ENCODE peak calls at places on chromosomes 11 and 22, in six cellular contexts. S is A673; L is small intestine; A is MG63; B is effector memory CD4-positive, alpha-beta T cell; X is stomach. D is an unnamed sample. For H3K9me3, the result is how much of the 10 kb centered on the place peaks cover.

GRCh38 chr11:95435192-95435591 is 204.2 kb upstream of the SESN3 start:
- DNase-seq in S (no peak), L (no peak), A (no peak), B (no peak), X (no peak), D (no peak)

GRCh38 chr22:38317237-38317994 is at the start of gene CSNK1E:
- DNase-seq in S (peak), L (peak), A (peak), B (peak), X (peak), D (peak)

GRCh38 chr11:14249121-14249963 is 109.6 kb downstream of the RRAS2 start:
- DNase-seq in S (peak), L (peak), A (no peak), B (peak), X (peak), D (peak)

GRCh38 chr22:35314161-35314942 is 14.7 kb downstream of the TOM1 start:
- DNase-seq in S (no peak), L (peak), A (peak), B (no peak), X (no peak), D (peak)

GRCh38 chr11:75716659-75717058 is 979 bp upstream of the MOGAT2 start:
- DNase-seq in S (no peak), L (no peak), A (no peak), B (no peak), X (no peak), D (no peak)

GRCh38 chr11:96012086-96012824 is 88.3 kb upstream of the MTMR2 start:
- DNase-seq in S (peak), L (peak), A (no peak), B (peak), X (no peak), D (peak)

GRCh38 chr11:22671751-22672150 is 5.3 kb downstream of the GAS2 start:
- DNase-seq in S (no peak), L (no peak), A (no peak), B (no peak), X (no peak), D (no peak)

GRCh38 chr11:35165416-35166368 is 26.7 kb downstream of the CD44 start:
- DNase-seq in S (no peak), L (peak), A (peak), B (peak), X (peak), D (peak)

GRCh38 chr11:119912214-119912613 is 183.2 kb upstream of the NECTIN1 start:
- DNase-seq in S (no peak), L (no peak), A (no peak), B (no peak), X (no peak), D (no peak)

GRCh38 chr11:124759268-124760204 is 2.6 kb downstream of the ESAM start:
- DNase-seq in S (no peak), L (no peak), A (no peak), B (no peak), X (no peak), D (no peak)

GRCh38 chr22:20249797-20250354 is 18.2 kb downstream of the RTN4R start:
- DNase-seq in S (no peak), L (no peak), A (peak), B (no peak), X (no peak), D (no peak)

GRCh38 chr11:98183034-98183433 is 837.7 kb upstream of the CNTN5 start:
- DNase-seq in S (no peak), L (no peak), A (no peak), B (no peak), X (no peak), D (no peak)

GRCh38 chr11:62497132-62497915 is 49.3 kb downstream of the AHNAK start:
- DNase-seq in S (peak), L (peak), A (peak), B (no peak), X (peak), D (peak)

GRCh38 chr11:13140028-13140870 is 131.1 kb downstream of the RASSF10 start:
- DNase-seq in S (no peak), L (peak), A (no peak), B (no peak), X (peak), D (peak)

GRCh38 chr11:32045456-32045855 is 45.4 kb upstream of the RCN1 start:
- DNase-seq in S (no peak), L (no peak), A (no peak), B (no peak), X (no peak), D (no peak)

GRCh38 chr22:30474683-30475424 is 3.0 kb upstream of the SEC14L3 start:
- DNase-seq in S (no peak), L (peak), A (no peak), B (peak), X (peak), D (no peak)

GRCh38 chr11:129143335-129143734 is 48.8 kb downstream of the ARHGAP32 start:
- DNase-seq in S (peak), L (peak), A (peak), B (no peak), X (peak), D (peak)

DNA sequence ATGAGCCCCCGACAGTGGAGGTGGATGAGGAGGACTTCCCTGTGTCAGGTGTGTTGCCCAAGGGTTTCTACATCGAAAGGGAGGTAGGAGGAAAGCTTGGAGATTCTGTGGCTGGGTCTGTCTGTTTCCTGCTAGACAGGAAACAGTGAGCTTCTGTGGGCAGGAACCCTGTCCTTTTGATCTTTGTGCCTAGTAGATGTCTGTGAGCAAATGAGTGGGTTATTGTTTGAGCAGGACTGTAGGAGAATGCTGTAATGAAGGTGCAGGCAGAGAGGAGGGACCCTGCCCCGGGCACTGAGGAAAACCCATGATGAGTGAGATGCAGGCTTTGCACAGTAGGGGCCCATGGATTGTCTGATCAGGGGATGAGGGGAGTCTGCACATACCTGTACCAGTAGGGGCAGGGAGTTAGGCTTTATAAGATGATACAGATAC is 14.0 kb downstream of the USP35 start:
- DNase-seq in S (no peak), L (peak), A (no peak), B (peak), X (no peak), D (no peak)
- H3K4me3 ChIP-seq in S (no peak), L (no peak), A (no peak), B (peak), X (no peak), D (no peak)

GRCh38 chr11:2655834-2656622 is 43.8 kb downstream of the KCNQ1OT1 start:
- DNase-seq in S (no peak), L (no peak), A (peak), B (no peak), X (no peak), D (no peak)

GRCh38 chr11:2655320-2655719 is 44.5 kb downstream of the KCNQ1OT1 start:
- DNase-seq in S (no peak), L (no peak), A (no peak), B (no peak), X (no peak), D (no peak)

GRCh38 chr11:2653930-2654739 is 45.7 kb downstream of the KCNQ1OT1 start:
- DNase-seq in S (no peak), L (no peak), A (no peak), B (no peak), X (no peak), D (peak)

GRCh38 chr11:2657697-2658284 is 42.0 kb downstream of the KCNQ1OT1 start:
- DNase-seq in S (no peak), L (no peak), A (no peak), B (no peak), X (no peak), D (no peak)

GRCh38 chr11:2656859-2657258 is 42.9 kb downstream of the KCNQ1OT1 start:
- DNase-seq in S (no peak), L (no peak), A (no peak), B (no peak), X (no peak), D (no peak)
- H3K9me3 ChIP-seq in S (half or more), L (under half), A (under half), B (under half), X (under half), D (under half)

GRCh38 chr11:73787051-73787642 is 527 bp upstream of the MRPL48 start:
- DNase-seq in S (no peak), L (no peak), A (no peak), B (no peak), X (no peak), D (no peak)
- H3K4me3 ChIP-seq in S (peak), L (peak), A (peak), B (peak), X (peak), D (peak)

DNA sequence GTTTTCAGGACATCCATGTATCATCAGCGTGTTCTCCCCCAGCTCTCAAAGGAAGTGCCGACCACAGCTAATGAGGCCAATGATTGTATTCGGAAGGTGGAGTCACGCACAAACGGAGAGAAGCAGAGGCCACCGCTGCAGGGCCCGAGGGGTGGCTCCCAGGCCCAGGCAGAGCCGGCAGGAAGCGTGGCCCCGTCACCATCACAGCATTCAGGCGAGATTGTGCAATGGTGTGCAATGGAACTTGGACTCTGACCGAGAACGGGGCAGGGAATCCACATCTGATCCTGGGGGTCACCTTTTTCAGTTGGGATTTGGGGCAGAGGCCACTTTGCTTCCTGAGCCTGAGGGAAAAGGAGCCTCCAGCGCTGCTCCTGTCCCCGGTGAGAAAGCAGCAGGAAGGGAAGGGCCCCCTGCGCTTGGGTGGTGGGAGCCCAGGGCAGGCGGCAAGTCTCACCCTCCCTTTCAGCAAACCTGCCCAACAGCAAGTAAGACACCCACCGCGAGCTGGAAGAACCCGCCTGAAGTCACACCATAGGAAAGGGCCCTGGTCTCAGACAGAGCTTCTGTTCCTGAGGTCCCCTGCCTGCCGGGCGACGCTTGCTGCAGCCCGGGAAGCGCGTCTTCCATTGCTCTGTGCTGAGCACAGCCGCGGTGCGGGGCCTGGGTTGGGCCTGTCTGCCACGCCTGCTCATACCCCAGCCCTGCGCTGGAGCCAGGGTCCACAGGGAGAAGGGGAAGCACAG is 1430.7 kb downstream of the BRD1 start:
- DNase-seq in S (no peak), L (peak), A (no peak), B (no peak), X (no peak), D (no peak)
- H3K9me3 ChIP-seq in S (under half), L (under half), A (under half), B (under half), X (under half), D (under half)

DNA sequence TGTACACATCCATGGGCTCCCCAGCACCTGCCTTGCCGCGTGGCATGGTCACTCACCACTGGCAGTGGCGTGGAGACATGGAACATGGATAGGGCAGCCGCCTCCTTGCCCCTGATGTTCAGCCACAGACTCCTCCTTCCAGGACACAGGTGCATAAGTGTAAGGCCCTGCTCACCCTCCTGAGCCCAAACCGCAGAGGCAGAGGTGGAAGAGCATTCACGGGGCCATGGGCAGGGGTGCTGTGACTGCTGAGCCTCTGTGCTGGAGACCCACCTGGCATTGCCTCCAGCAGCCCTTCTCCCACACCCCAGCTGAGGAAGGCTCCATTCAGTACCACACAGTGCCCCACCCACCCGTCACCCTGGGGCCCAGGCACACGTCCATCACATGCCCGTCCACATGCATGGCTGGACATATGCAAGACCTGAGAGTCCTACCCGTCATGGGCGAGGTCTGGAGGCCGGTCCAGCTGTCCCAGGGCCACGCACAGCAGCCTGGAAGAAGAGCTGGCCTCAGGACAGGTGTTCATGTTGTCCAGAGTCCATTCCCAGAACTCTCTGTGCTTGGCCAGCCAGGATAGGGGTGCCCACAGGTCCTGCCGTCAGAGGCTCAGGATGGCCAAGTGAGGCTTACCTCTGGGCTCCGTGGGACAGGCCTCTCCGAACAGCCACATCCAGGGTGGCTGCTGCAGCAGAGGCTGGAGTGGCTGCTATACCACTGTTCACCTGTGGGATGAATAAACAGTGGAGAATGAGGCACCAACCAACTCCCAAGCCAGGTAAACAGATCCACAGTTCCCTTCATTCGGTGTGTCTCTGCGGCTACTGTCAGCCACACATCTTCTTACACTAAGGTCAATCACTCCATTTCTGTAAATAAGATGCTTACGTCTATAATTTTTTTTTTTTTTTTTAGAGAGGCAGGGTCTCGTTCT is 1.7 kb upstream of the TUBGCP6 start:
- DNase-seq in S (no peak), L (no peak), A (no peak), B (no peak), X (no peak), D (no peak)
- H3K4me3 ChIP-seq in S (peak), L (peak), A (no peak), B (no peak), X (no peak), D (no peak)

GRCh38 chr11:106477776-106478175 is 400.3 kb downstream of the AASDHPPT start:
- DNase-seq in S (no peak), L (no peak), A (no peak), B (no peak), X (no peak), D (no peak)
- H3K9me3 ChIP-seq in S (under half), L (under half), A (under half), B (under half), X (under half), D (under half)

DNA sequence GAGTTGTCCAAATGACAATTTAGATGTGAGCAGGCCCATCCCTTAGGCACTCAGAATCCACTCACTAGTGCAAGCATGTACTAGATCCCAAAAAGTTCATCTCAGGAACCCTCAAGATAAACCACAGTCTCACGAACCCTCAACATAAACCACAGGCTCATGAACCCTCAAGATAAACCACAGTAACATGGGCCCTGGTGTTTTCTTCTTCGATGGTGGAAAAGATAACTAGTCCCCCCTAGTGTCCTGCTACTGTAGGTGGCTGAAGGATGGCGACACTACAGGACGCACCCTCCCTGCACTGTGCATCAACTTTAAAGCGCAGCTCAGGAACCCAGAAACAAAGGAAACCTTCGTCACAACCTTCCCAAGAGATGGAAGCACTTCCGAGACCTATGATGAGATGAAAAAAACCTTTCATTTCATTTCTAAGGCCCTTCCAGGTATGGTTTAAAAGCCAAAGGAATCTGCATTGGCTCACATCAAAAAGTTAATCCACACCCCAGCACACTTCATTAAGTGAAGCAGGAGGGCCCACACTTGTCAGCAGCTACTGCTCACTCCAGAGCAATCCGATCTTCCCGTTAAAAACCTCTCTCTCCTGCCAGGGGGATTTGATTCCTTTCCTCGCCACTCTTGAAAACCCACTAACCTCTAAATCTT is 2.4 kb downstream of the LARGE1 start:
- DNase-seq in S (no peak), L (no peak), A (no peak), B (no peak), X (no peak), D (no peak)
- H3K4me3 ChIP-seq in S (no peak), L (no peak), A (no peak), B (no peak), X (peak), D (no peak)

DNA sequence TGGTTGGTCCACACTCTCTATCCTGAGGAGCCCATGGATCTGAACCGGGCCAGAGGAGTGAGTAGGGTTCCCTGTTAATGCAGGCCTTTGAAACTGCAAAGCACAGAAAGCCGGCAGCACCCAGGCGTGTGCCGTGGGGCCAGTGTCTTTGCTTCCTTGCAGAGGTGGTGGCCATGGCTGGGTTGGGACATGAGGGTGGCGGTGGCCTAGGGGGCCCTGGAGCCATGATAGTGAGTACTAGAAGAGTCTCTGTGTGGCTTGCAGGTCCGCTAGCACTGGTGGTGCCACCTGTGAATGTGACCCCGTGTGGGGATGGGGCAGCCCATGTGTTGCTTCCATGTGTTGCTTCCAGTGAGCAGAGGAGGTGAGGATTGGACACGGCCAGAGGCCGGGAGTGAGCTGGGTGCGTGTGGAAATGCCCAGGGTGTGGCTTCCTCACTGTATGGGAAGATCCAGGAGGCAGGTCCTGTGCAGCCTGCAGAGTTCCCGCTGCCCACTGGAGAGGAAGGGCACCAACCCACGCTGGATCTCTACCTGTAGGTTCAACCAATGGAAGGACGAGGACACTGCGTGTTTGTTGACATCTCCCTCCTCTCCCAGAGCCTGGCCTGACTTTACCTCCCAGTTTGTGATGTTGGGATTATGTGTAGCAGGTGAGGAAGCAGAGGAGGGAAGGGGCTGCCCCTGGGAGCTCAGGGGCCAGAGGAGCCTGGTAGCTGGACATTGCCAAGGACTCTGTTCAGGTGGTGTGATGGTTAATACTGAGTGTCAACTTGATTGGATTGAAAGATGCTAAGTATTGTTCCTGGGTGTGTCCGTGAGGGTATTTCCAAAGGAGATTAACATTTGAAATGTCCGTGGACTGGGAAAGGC is 796.6 kb downstream of the TBC1D22A start:
- DNase-seq in S (no peak), L (no peak), A (no peak), B (no peak), X (no peak), D (no peak)
- H3K9me3 ChIP-seq in S (under half), L (under half), A (under half), B (under half), X (under half), D (under half)

D was measured in colonic mucosa.